ENCODE peak calls at places on chromosomes 6 and 20, in four cellular contexts. X is hepatocyte, U is caudate nucleus, J is NCI-H460. E is an unnamed sample.

GRCh38 chr20:36405255-36405654 is 99.1 kb downstream of the DLGAP4 start:
- DNase-seq in J (no peak), X (no peak), U (no peak), E (no peak)

GRCh38 chr20:44433751-44434538 is 41.7 kb upstream of the TTPAL start:
- DNase-seq in U (no peak), X (peak; percentile 69), J (no peak), E (no peak)

GRCh38 chr6:130018292-130018829 is at the start of gene L3MBTL3:
- DNase-seq in J (peak; percentile 65), U (peak; percentile 62), X (peak; percentile 94), E (peak; percentile 77)

GRCh38 chr20:8215516-8215915 is 83.5 kb downstream of the PLCB1 start:
- DNase-seq in J (no peak), X (no peak), U (no peak), E (no peak)

GRCh38 chr6:84016029-84016428 is 17.5 kb upstream of the MRAP2 start:
- DNase-seq in U (no peak), X (no peak), J (no peak), E (no peak)

GRCh38 chr20:58616411-58616810 is 34.7 kb upstream of the STX16 start:
- DNase-seq in X (no peak), J (no peak), U (no peak), E (no peak)

GRCh38 chr6:42271834-42272805 is 54.5 kb upstream of the MRPS10 start:
- DNase-seq in U (no peak), X (no peak), J (no peak), E (no peak)

GRCh38 chr6:83429857-83430605 is 820 bp downstream of the ME1 start:
- DNase-seq in U (no peak), X (peak; percentile 55), J (peak; percentile 39), E (no peak)

GRCh38 chr6:43740961-43741764 is 28.8 kb upstream of the VEGFA start:
- DNase-seq in X (no peak), J (no peak), U (no peak), E (no peak)

GRCh38 chr6:139124887-139125672 is 9.8 kb upstream of the HECA start:
- DNase-seq in X (peak; percentile 74), U (no peak), J (peak; percentile 36), E (peak; percentile 48)

GRCh38 chr6:148044921-148045320 is 297.7 kb upstream of the SASH1 start:
- DNase-seq in U (no peak), X (no peak), J (no peak), E (no peak)

GRCh38 chr6:150584596-150584995 is 15.1 kb upstream of the PLEKHG1 start:
- DNase-seq in J (no peak), U (no peak), X (no peak), E (no peak)

GRCh38 chr6:10373642-10374359 is 41.1 kb downstream of the TFAP2A start:
- DNase-seq in X (no peak), U (no peak), J (no peak), E (no peak)

GRCh38 chr20:49635171-49635570 is 67.2 kb upstream of the PTGIS start:
- DNase-seq in U (peak; percentile 23), J (no peak), X (no peak), E (no peak)

GRCh38 chr6:22295145-22295544 is 1.7 kb downstream of the PRL start:
- DNase-seq in X (no peak), J (no peak), U (no peak), E (no peak)